ENCODE peak calls at places on chromosomes 3 and 15, in ten cellular contexts. One of them, this sample, is unnamed.

GRCh38 chr3:13872451-13872850 is 7.4 kb downstream of the WNT7A start:
- DNase-seq in Calu3: no peak
- DNase-seq in cardiac fibroblast: no peak
- DNase-seq in CD4-positive, alpha-beta T cell: no peak
- DNase-seq in testis: no peak
- DNase-seq in OCI-LY7: no peak
- DNase-seq in B cell: no peak
- DNase-seq in esophagus muscularis mucosa: no peak
- DNase-seq in epithelial cell of proximal tubule: no peak
- DNase-seq in breast epithelium: no peak
- DNase-seq in this sample: no peak

GRCh38 chr3:53056442-53056841 is 10.6 kb upstream of the SFMBT1 start:
- DNase-seq in epithelial cell of proximal tubule: no peak
- DNase-seq in cardiac fibroblast: peak; percentile 16
- DNase-seq in CD4-positive, alpha-beta T cell: no peak
- DNase-seq in esophagus muscularis mucosa: no peak
- DNase-seq in testis: no peak
- DNase-seq in Calu3: peak; percentile 15
- DNase-seq in breast epithelium: no peak
- DNase-seq in OCI-LY7: no peak
- DNase-seq in B cell: no peak
- DNase-seq in this sample: no peak

GRCh38 chr3:183350164-183350563 is 78.3 kb downstream of the MCF2L2 start:
- DNase-seq in Calu3: no peak
- DNase-seq in esophagus muscularis mucosa: no peak
- DNase-seq in epithelial cell of proximal tubule: no peak
- DNase-seq in B cell: no peak
- DNase-seq in CD4-positive, alpha-beta T cell: no peak
- DNase-seq in cardiac fibroblast: no peak
- DNase-seq in OCI-LY7: no peak
- DNase-seq in testis: no peak
- DNase-seq in breast epithelium: no peak
- DNase-seq in this sample: no peak

GRCh38 chr3:154992655-154993054 is 87.5 kb upstream of the MME start:
- DNase-seq in CD4-positive, alpha-beta T cell: no peak
- DNase-seq in breast epithelium: no peak
- DNase-seq in epithelial cell of proximal tubule: no peak
- DNase-seq in B cell: no peak
- DNase-seq in cardiac fibroblast: no peak
- DNase-seq in esophagus muscularis mucosa: no peak
- DNase-seq in Calu3: no peak
- DNase-seq in OCI-LY7: no peak
- DNase-seq in testis: no peak
- DNase-seq in this sample: no peak

GRCh38 chr3:53885239-53885638 is 3.3 kb upstream of the ACTR8 start:
- DNase-seq in esophagus muscularis mucosa: no peak
- DNase-seq in breast epithelium: no peak
- DNase-seq in CD4-positive, alpha-beta T cell: no peak
- DNase-seq in B cell: no peak
- DNase-seq in epithelial cell of proximal tubule: no peak
- DNase-seq in Calu3: no peak
- DNase-seq in cardiac fibroblast: peak; percentile 42
- DNase-seq in testis: no peak
- DNase-seq in OCI-LY7: no peak
- DNase-seq in this sample: no peak

GRCh38 chr15:44588541-44588940 is 51.6 kb downstream of the EIF3J start:
- DNase-seq in breast epithelium: no peak
- DNase-seq in esophagus muscularis mucosa: no peak
- DNase-seq in B cell: no peak
- DNase-seq in epithelial cell of proximal tubule: no peak
- DNase-seq in Calu3: no peak
- DNase-seq in CD4-positive, alpha-beta T cell: no peak
- DNase-seq in cardiac fibroblast: no peak
- DNase-seq in OCI-LY7: no peak
- DNase-seq in testis: no peak
- DNase-seq in this sample: no peak

GRCh38 chr3:36380171-36381031 is at the start of gene STAC:
- DNase-seq in cardiac fibroblast: peak; percentile 23
- DNase-seq in esophagus muscularis mucosa: peak; percentile 91
- DNase-seq in epithelial cell of proximal tubule: no peak
- DNase-seq in breast epithelium: no peak
- DNase-seq in B cell: no peak
- DNase-seq in OCI-LY7: no peak
- DNase-seq in Calu3: peak; percentile 84
- DNase-seq in CD4-positive, alpha-beta T cell: no peak
- DNase-seq in testis: peak; percentile 36
- DNase-seq in this sample: no peak

GRCh38 chr3:45048244-45048643 is 22.1 kb downstream of the CLEC3B start:
- DNase-seq in CD4-positive, alpha-beta T cell: no peak
- DNase-seq in breast epithelium: no peak
- DNase-seq in OCI-LY7: no peak
- DNase-seq in cardiac fibroblast: peak; percentile 34
- DNase-seq in B cell: no peak
- DNase-seq in epithelial cell of proximal tubule: no peak
- DNase-seq in esophagus muscularis mucosa: no peak
- DNase-seq in Calu3: no peak
- DNase-seq in testis: no peak
- DNase-seq in this sample: no peak

GRCh38 chr3:140758791-140759444 is 81.1 kb downstream of the TRIM42 start:
- DNase-seq in testis: no peak
- DNase-seq in Calu3: no peak
- DNase-seq in B cell: no peak
- DNase-seq in OCI-LY7: no peak
- DNase-seq in esophagus muscularis mucosa: peak; percentile 62
- DNase-seq in CD4-positive, alpha-beta T cell: no peak
- DNase-seq in breast epithelium: no peak
- DNase-seq in cardiac fibroblast: no peak
- DNase-seq in epithelial cell of proximal tubule: no peak
- DNase-seq in this sample: no peak

GRCh38 chr3:12507871-12508281 is 23.6 kb downstream of the TSEN2 start:
- DNase-seq in breast epithelium: no peak
- DNase-seq in OCI-LY7: no peak
- DNase-seq in esophagus muscularis mucosa: no peak
- DNase-seq in B cell: no peak
- DNase-seq in cardiac fibroblast: peak; percentile 86
- DNase-seq in epithelial cell of proximal tubule: no peak
- DNase-seq in testis: no peak
- DNase-seq in CD4-positive, alpha-beta T cell: no peak
- DNase-seq in Calu3: no peak
- DNase-seq in this sample: no peak

GRCh38 chr3:194748229-194748628 is 62.5 kb downstream of the FAM43A start:
- DNase-seq in OCI-LY7: no peak
- DNase-seq in testis: no peak
- DNase-seq in epithelial cell of proximal tubule: no peak
- DNase-seq in B cell: no peak
- DNase-seq in esophagus muscularis mucosa: no peak
- DNase-seq in cardiac fibroblast: no peak
- DNase-seq in breast epithelium: no peak
- DNase-seq in Calu3: no peak
- DNase-seq in CD4-positive, alpha-beta T cell: no peak
- DNase-seq in this sample: no peak

GRCh38 chr3:146093928-146094327 is 67.1 kb downstream of the PLOD2 start:
- DNase-seq in testis: no peak
- DNase-seq in breast epithelium: no peak
- DNase-seq in cardiac fibroblast: peak; percentile 48
- DNase-seq in Calu3: peak; percentile 32
- DNase-seq in B cell: no peak
- DNase-seq in CD4-positive, alpha-beta T cell: no peak
- DNase-seq in OCI-LY7: no peak
- DNase-seq in esophagus muscularis mucosa: no peak
- DNase-seq in epithelial cell of proximal tubule: no peak
- DNase-seq in this sample: no peak

GRCh38 chr15:61038387-61038786 is 190.7 kb downstream of the RORA start:
- DNase-seq in breast epithelium: peak; percentile 25
- DNase-seq in Calu3: no peak
- DNase-seq in epithelial cell of proximal tubule: no peak
- DNase-seq in OCI-LY7: no peak
- DNase-seq in testis: peak; percentile 47
- DNase-seq in B cell: no peak
- DNase-seq in cardiac fibroblast: peak; percentile 85
- DNase-seq in CD4-positive, alpha-beta T cell: no peak
- DNase-seq in esophagus muscularis mucosa: no peak
- DNase-seq in this sample: no peak

GRCh38 chr3:20039082-20039764 is 1.0 kb upstream of the KAT2B start:
- DNase-seq in cardiac fibroblast: no peak
- DNase-seq in CD4-positive, alpha-beta T cell: no peak
- DNase-seq in testis: no peak
- DNase-seq in B cell: no peak
- DNase-seq in breast epithelium: no peak
- DNase-seq in Calu3: no peak
- DNase-seq in esophagus muscularis mucosa: no peak
- DNase-seq in epithelial cell of proximal tubule: no peak
- DNase-seq in OCI-LY7: peak; percentile 35
- DNase-seq in this sample: no peak

GRCh38 chr3:47794585-47794984 is 8.4 kb upstream of the DHX30 start:
- DNase-seq in testis: no peak
- DNase-seq in CD4-positive, alpha-beta T cell: no peak
- DNase-seq in OCI-LY7: no peak
- DNase-seq in epithelial cell of proximal tubule: no peak
- DNase-seq in B cell: no peak
- DNase-seq in esophagus muscularis mucosa: no peak
- DNase-seq in Calu3: no peak
- DNase-seq in breast epithelium: no peak
- DNase-seq in cardiac fibroblast: no peak
- DNase-seq in this sample: no peak

GRCh38 chr15:84750583-84751092 is 2.2 kb downstream of the ZNF592 start:
- DNase-seq in esophagus muscularis mucosa: no peak
- DNase-seq in CD4-positive, alpha-beta T cell: no peak
- DNase-seq in Calu3: peak; percentile 18
- DNase-seq in OCI-LY7: peak; percentile 75
- DNase-seq in B cell: peak; percentile 75
- DNase-seq in cardiac fibroblast: no peak
- DNase-seq in breast epithelium: no peak
- DNase-seq in testis: no peak
- DNase-seq in epithelial cell of proximal tubule: no peak
- DNase-seq in this sample: no peak

GRCh38 chr15:84749111-84749991 is 959 bp downstream of the ZNF592 start:
- DNase-seq in testis: peak; percentile 67
- DNase-seq in esophagus muscularis mucosa: no peak
- DNase-seq in OCI-LY7: peak; percentile 67
- DNase-seq in epithelial cell of proximal tubule: no peak
- DNase-seq in B cell: peak; percentile 42
- DNase-seq in CD4-positive, alpha-beta T cell: peak; percentile 32
- DNase-seq in breast epithelium: peak; percentile 30
- DNase-seq in Calu3: peak; percentile 49
- DNase-seq in cardiac fibroblast: peak; percentile 44
- DNase-seq in this sample: peak; percentile 47

GRCh38 chr15:84748274-84749110 is at the start of gene ZNF592:
- DNase-seq in CD4-positive, alpha-beta T cell: peak; percentile 78
- DNase-seq in testis: peak; percentile 72
- DNase-seq in epithelial cell of proximal tubule: no peak
- DNase-seq in cardiac fibroblast: peak; percentile 73
- DNase-seq in breast epithelium: peak; percentile 77
- DNase-seq in OCI-LY7: peak; percentile 84
- DNase-seq in Calu3: peak; percentile 93
- DNase-seq in B cell: peak; percentile 77
- DNase-seq in esophagus muscularis mucosa: peak; percentile 95
- DNase-seq in this sample: peak; percentile 94

GRCh38 chr15:84752195-84752594 is 3.8 kb downstream of the ZNF592 start:
- DNase-seq in cardiac fibroblast: no peak
- DNase-seq in epithelial cell of proximal tubule: no peak
- DNase-seq in OCI-LY7: no peak
- DNase-seq in esophagus muscularis mucosa: no peak
- DNase-seq in CD4-positive, alpha-beta T cell: no peak
- DNase-seq in breast epithelium: no peak
- DNase-seq in testis: no peak
- DNase-seq in B cell: no peak
- DNase-seq in Calu3: no peak
- DNase-seq in this sample: no peak

GRCh38 chr15:84747423-84748273 is 744 bp upstream of the ZNF592 start:
- DNase-seq in esophagus muscularis mucosa: peak; percentile 96
- DNase-seq in testis: peak; percentile 69
- DNase-seq in B cell: peak; percentile 82
- DNase-seq in cardiac fibroblast: peak; percentile 75
- DNase-seq in OCI-LY7: peak; percentile 84
- DNase-seq in CD4-positive, alpha-beta T cell: peak; percentile 66
- DNase-seq in epithelial cell of proximal tubule: no peak
- DNase-seq in breast epithelium: peak; percentile 69
- DNase-seq in Calu3: peak; percentile 82
- DNase-seq in this sample: peak; percentile 72
- TF ChIP-seq CTCF in esophagus muscularis mucosa: no peak
- TF ChIP-seq CTCF in testis: no peak
- TF ChIP-seq CTCF in B cell: no peak
- TF ChIP-seq CTCF in cardiac fibroblast: peak; percentile 5
- TF ChIP-seq CTCF in OCI-LY7: peak; percentile 23
- TF ChIP-seq CTCF in CD4-positive, alpha-beta T cell: no peak
- TF ChIP-seq CTCF in epithelial cell of proximal tubule: no peak
- TF ChIP-seq CTCF in breast epithelium: peak; percentile 24
- TF ChIP-seq CTCF in Calu3: no peak
- TF ChIP-seq CTCF in this sample: peak; percentile 12

DNA sequence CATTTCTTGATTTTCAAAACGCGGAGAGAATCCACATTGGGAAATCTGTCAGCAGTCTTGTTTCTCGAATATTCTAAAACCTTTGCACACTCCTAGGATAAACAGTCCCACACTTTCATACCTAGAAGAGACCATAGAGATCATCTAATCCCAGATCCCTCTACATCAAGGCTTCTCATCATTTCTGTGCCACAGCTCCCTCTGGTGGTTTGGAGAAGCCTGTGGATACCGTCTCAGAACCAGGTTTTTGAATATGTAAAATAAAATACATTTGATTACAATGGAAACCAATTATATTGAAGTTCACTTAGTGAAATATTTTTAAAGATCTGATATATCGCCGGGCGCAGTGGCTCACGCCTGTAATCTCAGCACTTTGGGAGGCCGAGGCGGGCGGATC is 211.9 kb upstream of the GOLGA6L4 start:
- DNase-seq in OCI-LY7: peak; percentile 37
- DNase-seq in B cell: no peak
- DNase-seq in testis: peak; percentile 60
- DNase-seq in Calu3: peak; percentile 69
- DNase-seq in epithelial cell of proximal tubule: no peak
- DNase-seq in breast epithelium: no peak
- DNase-seq in esophagus muscularis mucosa: peak; percentile 31
- DNase-seq in cardiac fibroblast: peak; percentile 64
- DNase-seq in CD4-positive, alpha-beta T cell: no peak
- DNase-seq in this sample: no peak
- TF ChIP-seq CTCF in OCI-LY7: peak; percentile 81
- TF ChIP-seq CTCF in B cell: peak; percentile 46
- TF ChIP-seq CTCF in testis: peak; percentile 40
- TF ChIP-seq CTCF in Calu3: peak; percentile 66
- TF ChIP-seq CTCF in epithelial cell of proximal tubule: peak; percentile 67
- TF ChIP-seq CTCF in breast epithelium: peak; percentile 35
- TF ChIP-seq CTCF in esophagus muscularis mucosa: peak; percentile 55
- TF ChIP-seq CTCF in cardiac fibroblast: peak; percentile 69
- TF ChIP-seq CTCF in CD4-positive, alpha-beta T cell: no peak
- TF ChIP-seq CTCF in this sample: peak; percentile 29

GRCh38 chr3:17974206-17974841 is 231.9 kb upstream of the TBC1D5 start:
- DNase-seq in esophagus muscularis mucosa: no peak
- DNase-seq in breast epithelium: no peak
- DNase-seq in testis: no peak
- DNase-seq in CD4-positive, alpha-beta T cell: no peak
- DNase-seq in B cell: no peak
- DNase-seq in Calu3: no peak
- DNase-seq in epithelial cell of proximal tubule: no peak
- DNase-seq in cardiac fibroblast: peak; percentile 27
- DNase-seq in OCI-LY7: peak; percentile 11
- DNase-seq in this sample: no peak
- TF ChIP-seq CTCF in esophagus muscularis mucosa: no peak
- TF ChIP-seq CTCF in breast epithelium: no peak
- TF ChIP-seq CTCF in testis: no peak
- TF ChIP-seq CTCF in CD4-positive, alpha-beta T cell: no peak
- TF ChIP-seq CTCF in B cell: no peak
- TF ChIP-seq CTCF in Calu3: no peak
- TF ChIP-seq CTCF in epithelial cell of proximal tubule: peak; percentile 46
- TF ChIP-seq CTCF in cardiac fibroblast: peak; percentile 37
- TF ChIP-seq CTCF in OCI-LY7: peak; percentile 56
- TF ChIP-seq CTCF in this sample: no peak

GRCh38 chr3:138459619-138460535 is 25.5 kb downstream of the ESYT3 start:
- DNase-seq in epithelial cell of proximal tubule: no peak
- DNase-seq in testis: peak; percentile 13
- DNase-seq in breast epithelium: no peak
- DNase-seq in cardiac fibroblast: no peak
- DNase-seq in B cell: no peak
- DNase-seq in CD4-positive, alpha-beta T cell: no peak
- DNase-seq in OCI-LY7: no peak
- DNase-seq in esophagus muscularis mucosa: no peak
- DNase-seq in Calu3: no peak
- DNase-seq in this sample: no peak
- TF ChIP-seq CTCF in epithelial cell of proximal tubule: no peak
- TF ChIP-seq CTCF in testis: no peak
- TF ChIP-seq CTCF in breast epithelium: no peak
- TF ChIP-seq CTCF in cardiac fibroblast: no peak
- TF ChIP-seq CTCF in B cell: no peak
- TF ChIP-seq CTCF in CD4-positive, alpha-beta T cell: no peak
- TF ChIP-seq CTCF in OCI-LY7: no peak
- TF ChIP-seq CTCF in esophagus muscularis mucosa: no peak
- TF ChIP-seq CTCF in Calu3: no peak
- TF ChIP-seq CTCF in this sample: no peak